ENCODE peak calls at places on chromosome 16, in five cellular contexts. A, S, L, N and O are unnamed samples.

GRCh38 chr16:30087181-30087898 is 4.4 kb downstream of the TBX6 start:
- DNase-seq in A (no peak), S (no peak), L (no peak), N (no peak), O (no peak)

GRCh38 chr16:57483725-57484514 is 2.4 kb downstream of the DOK4 start:
- DNase-seq in A (no peak), S (no peak), L (no peak), N (no peak), O (no peak)

GRCh38 chr16:554640-555413 is 5.4 kb upstream of the PRR35 start:
- DNase-seq in A (no peak), S (no peak), L (peak; percentile 64), N (no peak), O (no peak)

GRCh38 chr16:13392341-13392740 is 490.9 kb downstream of the SHISA9 start:
- DNase-seq in A (no peak), S (no peak), L (no peak), N (no peak), O (no peak)

GRCh38 chr16:82658796-82659195 is 32.0 kb downstream of the CDH13 start:
- DNase-seq in A (no peak), S (no peak), L (no peak), N (no peak), O (no peak)

GRCh38 chr16:83956336-83957289 is 3.6 kb downstream of the OSGIN1 start:
- DNase-seq in A (peak; percentile 88), S (no peak), L (peak; percentile 78), N (peak; percentile 67), O (peak; percentile 91)

GRCh38 chr16:28505489-28506137 is 1.0 kb downstream of the IL27 start:
- DNase-seq in A (no peak), S (no peak), L (no peak), N (no peak), O (no peak)

GRCh38 chr16:78210305-78210704 is 110.9 kb downstream of the WWOX start:
- DNase-seq in A (no peak), S (peak; percentile 47), L (peak; percentile 12), N (no peak), O (no peak)

GRCh38 chr16:62225675-62226074 is 189.4 kb upstream of the CDH8 start:
- DNase-seq in A (peak; percentile 68), S (no peak), L (peak; percentile 18), N (no peak), O (no peak)

GRCh38 chr16:86668136-86668535 is 89.8 kb downstream of the FOXL1 start:
- DNase-seq in A (no peak), S (no peak), L (peak; percentile 81), N (no peak), O (no peak)

GRCh38 chr16:67723940-67724339 is 4.8 kb upstream of the GFOD2 start:
- DNase-seq in A (no peak), S (no peak), L (no peak), N (no peak), O (no peak)

GRCh38 chr16:22721497-22722100 is 92.4 kb upstream of the HS3ST2 start:
- DNase-seq in A (no peak), S (no peak), L (no peak), N (no peak), O (no peak)

GRCh38 chr16:10579965-10580918 is at the start of gene EMP2:
- DNase-seq in A (no peak), S (no peak), L (peak; percentile 68), N (no peak), O (peak; percentile 73)

GRCh38 chr16:86138121-86138944 is 239.4 kb downstream of the IRF8 start:
- DNase-seq in A (no peak), S (no peak), L (no peak), N (no peak), O (no peak)

GRCh38 chr16:71425746-71426068 is 16.1 kb downstream of the TLE7 start:
- DNase-seq in A (no peak), S (no peak), L (no peak), N (no peak), O (no peak)

GRCh38 chr16:89174055-89174827 is 2.7 kb downstream of the CDH15 start:
- DNase-seq in A (no peak), S (no peak), L (no peak), N (no peak), O (no peak)

GRCh38 chr16:56267888-56268287 is 76.6 kb downstream of the GNAO1 start:
- DNase-seq in A (no peak), S (no peak), L (no peak), N (no peak), O (no peak)

GRCh38 chr16:24988137-24988535 is 27.0 kb downstream of the ARHGAP17 start:
- DNase-seq in A (no peak), S (no peak), L (no peak), N (no peak), O (no peak)

GRCh38 chr16:11138026-11138768 is 117.8 kb downstream of the SOCS1 start:
- DNase-seq in A (peak; percentile 40), S (no peak), L (no peak), N (no peak), O (no peak)

GRCh38 chr16:7679899-7680298 is 347.3 kb downstream of the RBFOX1 start:
- DNase-seq in A (no peak), S (peak; percentile 79), L (no peak), N (no peak), O (no peak)

DNA sequence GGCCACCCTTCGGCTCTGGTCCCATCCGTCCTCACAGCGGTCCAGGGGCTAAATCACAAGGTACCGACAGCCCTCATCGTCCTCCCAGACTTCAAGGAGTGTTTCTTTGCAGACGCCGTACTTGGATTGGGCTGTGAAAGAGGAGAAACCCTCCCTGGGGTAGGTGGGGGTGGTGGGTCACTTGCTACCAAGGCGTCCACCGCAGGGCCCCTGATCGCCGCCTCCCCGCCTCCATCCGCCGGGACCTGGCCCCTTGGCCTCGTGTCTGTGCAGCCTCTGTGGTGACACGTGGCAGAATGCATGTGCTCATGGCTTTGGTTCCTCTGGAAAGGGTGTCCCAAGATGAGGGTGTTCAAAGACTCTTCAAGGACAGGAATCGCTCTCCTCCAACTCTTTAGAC is 151.4 kb downstream of the BANP start:
- DNase-seq in A (no peak), S (no peak), L (no peak), N (no peak), O (no peak)
- TF ChIP-seq CTCF in A (no peak), S (no peak), L (no peak), N (no peak), O (no peak)

DNA sequence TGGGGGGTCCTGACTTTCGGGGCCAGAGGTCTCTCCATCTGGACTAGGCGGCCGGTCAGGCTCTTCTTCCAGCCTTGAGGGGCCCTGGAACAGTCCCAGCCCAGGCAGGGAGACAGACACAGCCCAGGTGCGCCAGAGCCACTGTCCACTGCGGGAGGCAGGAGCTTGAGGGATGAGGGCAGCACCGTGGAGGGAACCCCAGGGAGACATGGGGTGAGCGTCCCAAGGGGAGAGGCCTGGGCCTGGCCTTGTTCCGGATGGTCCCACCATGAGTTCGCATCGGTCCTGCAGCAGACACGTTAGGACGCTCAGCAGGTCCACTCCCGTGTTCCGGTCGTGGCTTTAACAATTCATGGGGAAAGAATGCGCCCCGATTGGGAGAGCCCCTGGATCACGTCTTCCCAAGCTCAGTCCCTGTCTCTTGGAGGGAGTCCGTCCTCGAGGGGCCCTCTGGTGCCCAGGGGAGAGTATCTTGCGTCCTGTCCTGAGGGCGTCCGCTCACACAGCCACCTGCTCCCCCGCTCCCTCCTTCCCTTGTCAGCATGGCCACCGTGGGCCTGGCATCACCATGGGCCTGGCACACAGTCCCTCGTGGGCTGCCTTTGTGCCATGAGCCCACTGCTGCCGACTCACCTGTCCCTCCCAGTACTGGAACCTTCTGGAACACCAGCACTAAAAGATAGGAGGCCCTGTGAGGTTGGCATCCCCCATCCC is 6.7 kb upstream of the NUDT16L1 start:
- DNase-seq in A (no peak), S (no peak), L (no peak), N (no peak), O (no peak)
- TF ChIP-seq CTCF in A (no peak), S (no peak), L (no peak), N (no peak), O (no peak)

DNA sequence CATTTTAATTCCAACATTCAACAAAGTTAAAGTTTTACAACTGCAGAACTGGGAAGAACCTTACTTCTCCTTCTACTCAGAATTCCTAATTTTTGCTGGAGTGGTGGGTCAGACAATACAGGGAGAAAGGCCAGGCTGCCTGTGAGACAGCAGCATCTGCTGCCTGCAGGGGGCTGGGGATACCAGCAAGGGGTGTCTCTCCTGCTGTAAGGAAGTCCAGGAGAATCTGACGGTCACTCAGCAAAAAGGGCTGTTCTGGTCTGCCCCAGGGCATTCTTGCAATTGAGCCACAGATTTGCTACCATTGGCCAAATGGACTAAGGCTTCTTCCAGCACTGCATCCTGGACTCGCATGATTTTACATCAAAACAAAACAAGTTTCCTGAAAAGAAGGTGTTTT is 426.6 kb upstream of the CDH11 start:
- DNase-seq in A (no peak), S (no peak), L (no peak), N (no peak), O (no peak)
- TF ChIP-seq CTCF in A (no peak), S (no peak), L (peak; percentile 33), N (no peak), O (no peak)

GRCh38 chr16:4290236-4290830 is 17.5 kb upstream of the TFAP4 start:
- DNase-seq in A (no peak), S (no peak), L (peak; percentile 33), N (no peak), O (peak; percentile 12)
- TF ChIP-seq CTCF in A (no peak), S (no peak), L (peak; percentile 41), N (no peak), O (no peak)

GRCh38 chr16:69108069-69108904 is 2.8 kb downstream of the HAS3 start:
- DNase-seq in A (no peak), S (no peak), L (no peak), N (no peak), O (no peak)

GRCh38 chr16:69108905-69109252 is 3.4 kb downstream of the HAS3 start:
- DNase-seq in A (no peak), S (no peak), L (no peak), N (no peak), O (no peak)

GRCh38 chr16:69106491-69107291 is 1.2 kb downstream of the HAS3 start:
- DNase-seq in A (no peak), S (no peak), L (no peak), N (no peak), O (peak; percentile 65)

GRCh38 chr16:69107311-69107962 is 2.0 kb downstream of the HAS3 start:
- DNase-seq in A (no peak), S (no peak), L (no peak), N (no peak), O (no peak)

DNA sequence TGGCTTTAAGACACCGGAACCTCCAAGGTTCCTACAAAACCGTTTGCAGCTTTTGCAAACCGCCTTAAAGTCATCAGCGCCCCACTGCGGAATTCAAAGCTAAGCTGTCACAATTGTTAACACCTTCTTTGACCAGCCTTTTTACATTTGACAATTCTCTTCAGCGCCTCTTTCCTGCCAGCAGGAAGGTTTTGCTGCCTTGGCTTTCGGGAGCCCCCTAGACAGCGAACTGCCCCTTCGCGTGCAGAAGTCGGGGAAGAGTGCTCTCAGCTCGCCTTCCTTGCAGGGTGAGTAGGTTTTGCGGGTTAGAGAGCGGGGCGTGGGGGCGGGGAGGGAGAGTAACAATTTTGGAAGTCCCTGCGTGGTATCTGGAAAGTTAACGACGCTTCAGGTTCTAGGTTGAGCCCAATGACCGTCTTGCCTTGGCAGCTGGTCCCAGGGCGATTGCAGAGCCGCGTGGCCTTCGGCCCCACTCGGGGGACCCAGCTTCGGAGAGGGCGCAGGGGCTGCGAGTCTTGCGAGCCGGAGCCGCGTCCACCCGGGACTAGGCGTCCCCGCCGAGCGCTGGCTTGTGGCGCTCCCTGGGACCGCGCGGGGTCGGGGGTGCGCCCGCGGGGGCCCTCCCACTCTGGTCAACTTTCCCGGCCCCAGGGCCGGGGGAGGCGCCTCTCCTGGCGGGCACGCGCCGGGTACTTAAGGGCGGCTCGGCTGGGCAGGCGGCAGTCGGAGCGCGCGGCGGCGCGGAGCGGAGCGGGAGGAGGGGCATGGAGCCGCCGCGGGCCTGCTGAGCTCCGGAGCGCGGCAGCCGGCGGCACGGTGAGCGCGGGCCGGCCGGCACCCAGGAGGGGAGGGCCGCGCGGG is at the start of gene HAS3:
- DNase-seq in A (peak; percentile 47), S (no peak), L (peak; percentile 63), N (no peak), O (peak; percentile 78)
- TF ChIP-seq CTCF in A (peak; percentile 24), S (peak; percentile 10), L (peak; percentile 36), N (no peak), O (no peak)